ENCODE peak calls at places on chromosome 11, in ten cellular contexts. K is right atrium auricular region, P is fibroblast of the aortic adventitia, D is fibroblast of mammary gland, V is tibial artery, F is psoas muscle, N is AG10803, R is GM06990, X is activated B cell treated with CpG ODN at 0.5 μM for 24 hours, Q is WTC11. G is an unnamed sample.

GRCh38 chr11:34798985-34799384 is 117.2 kb downstream of the APIP start:
- DNase-seq in R (no peak), D (no peak), Q (no peak), V (no peak), X (no peak), P (no peak), F (no peak), N (no peak), K (no peak), G (no peak)

GRCh38 chr11:93236741-93237675 is 39.2 kb upstream of the SLC36A4 start:
- DNase-seq in Q (no peak), F (no peak), D (peak), X (no peak), V (no peak), R (no peak), K (no peak), P (peak), N (peak), G (no peak)

GRCh38 chr11:45921561-45922424 is 663 bp upstream of the LARGE2 start:
- DNase-seq in P (no peak), X (peak), V (peak), R (no peak), Q (peak), K (no peak), D (no peak), N (no peak), F (peak), G (peak)

GRCh38 chr11:131544591-131544990 is 174.2 kb downstream of the NTM start:
- DNase-seq in K (no peak), P (no peak), Q (peak), F (no peak), R (no peak), N (no peak), D (no peak), V (no peak), X (no peak), G (no peak)

GRCh38 chr11:34416746-34417145 is 22.0 kb upstream of the CAT start:
- DNase-seq in Q (no peak), F (no peak), D (peak), V (no peak), N (peak), R (no peak), P (peak), X (no peak), K (no peak), G (no peak)

GRCh38 chr11:16613401-16614381 is 124.8 kb upstream of the C11orf58 start:
- DNase-seq in F (peak), N (peak), V (peak), K (peak), D (peak), R (peak), Q (peak), P (peak), X (peak), G (peak)

GRCh38 chr11:10390375-10390774 is 64.7 kb upstream of the AMPD3 start:
- DNase-seq in D (peak), R (no peak), N (no peak), F (no peak), X (no peak), P (peak), Q (no peak), K (peak), V (no peak), G (no peak)

GRCh38 chr11:28529540-28530410 is 421.6 kb downstream of the METTL15 start:
- DNase-seq in X (no peak), N (peak), D (peak), K (no peak), R (peak), F (no peak), V (no peak), P (peak), Q (no peak), G (no peak)

GRCh38 chr11:29261831-29262230 is 755.0 kb downstream of the KCNA4 start:
- DNase-seq in P (no peak), D (no peak), N (no peak), Q (no peak), V (no peak), R (no peak), F (no peak), X (no peak), K (no peak), G (no peak)

GRCh38 chr11:21007297-21007696 is 337.9 kb downstream of the NELL1 start:
- DNase-seq in Q (peak), N (no peak), V (no peak), F (no peak), P (no peak), D (no peak), X (no peak), R (no peak), K (no peak), G (no peak)

GRCh38 chr11:68271023-68271780 is 571 bp downstream of the C11orf24 start:
- DNase-seq in V (no peak), X (peak), N (peak), P (peak), F (peak), R (peak), K (peak), D (peak), Q (peak), G (peak)

GRCh38 chr11:39435641-39436040 is 2023.8 kb downstream of the LRRC4C start:
- DNase-seq in K (no peak), X (no peak), D (no peak), F (no peak), N (no peak), Q (no peak), R (no peak), P (no peak), V (no peak), G (no peak)

GRCh38 chr11:113034591-113034990 is 73.4 kb downstream of the NCAM1 start:
- DNase-seq in V (no peak), X (no peak), P (no peak), K (no peak), N (peak), R (no peak), F (no peak), D (no peak), Q (no peak), G (no peak)

GRCh38 chr11:57566035-57566504 is 1.4 kb downstream of the UBE2L6 start:
- DNase-seq in X (no peak), P (peak), R (peak), V (no peak), K (peak), F (no peak), Q (no peak), N (peak), D (peak), G (no peak)

GRCh38 chr11:87255589-87255988 is 217.9 kb downstream of the TMEM135 start:
- DNase-seq in N (no peak), F (no peak), D (no peak), K (no peak), X (no peak), Q (no peak), R (no peak), V (no peak), P (no peak), G (no peak)

GRCh38 chr11:123493393-123494063 is 63.5 kb downstream of the GRAMD1B start:
- DNase-seq in X (no peak), V (no peak), D (no peak), F (no peak), R (no peak), P (no peak), N (no peak), K (no peak), Q (no peak), G (no peak)

GRCh38 chr11:12706531-12707499 is 32.6 kb downstream of the TEAD1 start:
- DNase-seq in X (no peak), D (peak), Q (no peak), N (no peak), F (no peak), V (no peak), P (no peak), K (no peak), R (no peak), G (no peak)

GRCh38 chr11:69497221-69497787 is 15.8 kb downstream of the LINC01488 start:
- DNase-seq in K (peak), V (peak), N (peak), X (no peak), D (peak), F (peak), P (peak), Q (no peak), R (no peak), G (peak)

GRCh38 chr11:130404727-130405126 is 23.7 kb downstream of the ADAMTS8 start:
- DNase-seq in R (no peak), X (no peak), F (no peak), K (no peak), N (no peak), P (no peak), Q (no peak), D (peak), V (no peak), G (no peak)

GRCh38 chr11:1510928-1511327 is 24.3 kb upstream of the MOB2 start:
- DNase-seq in R (no peak), F (no peak), D (no peak), V (no peak), N (no peak), P (no peak), K (no peak), X (no peak), Q (no peak), G (no peak)

GRCh38 chr11:119062779-119063178 is 4.8 kb upstream of the VPS11 start:
- DNase-seq in Q (no peak), X (no peak), D (peak), K (peak), N (peak), P (peak), V (peak), R (no peak), F (peak), G (no peak)

GRCh38 chr11:112655386-112655785 is 305.8 kb upstream of the NCAM1 start:
- DNase-seq in Q (no peak), V (peak), N (peak), R (no peak), D (peak), X (no peak), K (peak), P (peak), F (peak), G (no peak)

GRCh38 chr11:128302425-128303186 is 284.8 kb downstream of the ETS1 start:
- DNase-seq in V (no peak), N (no peak), P (no peak), R (peak), Q (no peak), X (no peak), D (no peak), F (no peak), K (no peak), G (no peak)

GRCh38 chr11:35260342-35260985 is 121.5 kb downstream of the CD44 start:
- DNase-seq in K (no peak), N (peak), R (no peak), Q (no peak), V (no peak), F (no peak), P (peak), D (peak), X (no peak), G (no peak)

GRCh38 chr11:48093323-48093722 is 113.0 kb downstream of the PTPRJ start:
- DNase-seq in N (no peak), D (peak), K (no peak), F (no peak), R (no peak), P (no peak), X (no peak), Q (no peak), V (no peak), G (no peak)

GRCh38 chr11:132886335-132886734 is 646.0 kb downstream of the OPCML start:
- DNase-seq in D (no peak), Q (no peak), P (no peak), R (no peak), F (no peak), N (peak), K (no peak), V (no peak), X (no peak), G (no peak)

GRCh38 chr11:11284481-11284880 is 68.6 kb downstream of the CSNK2A3 start:
- DNase-seq in D (no peak), N (no peak), V (no peak), P (no peak), X (no peak), K (no peak), F (no peak), Q (no peak), R (no peak), G (no peak)

GRCh38 chr11:110162216-110162615 is 69.0 kb downstream of the ZC3H12C start:
- DNase-seq in D (no peak), P (no peak), F (no peak), R (no peak), Q (no peak), N (peak), K (no peak), X (no peak), V (no peak), G (no peak)

GRCh38 chr11:59102259-59102765 is 4.7 kb upstream of the FAM111B start:
- DNase-seq in N (peak), V (peak), X (peak), F (peak), P (peak), K (no peak), R (peak), Q (peak), D (peak), G (peak)

DNA sequence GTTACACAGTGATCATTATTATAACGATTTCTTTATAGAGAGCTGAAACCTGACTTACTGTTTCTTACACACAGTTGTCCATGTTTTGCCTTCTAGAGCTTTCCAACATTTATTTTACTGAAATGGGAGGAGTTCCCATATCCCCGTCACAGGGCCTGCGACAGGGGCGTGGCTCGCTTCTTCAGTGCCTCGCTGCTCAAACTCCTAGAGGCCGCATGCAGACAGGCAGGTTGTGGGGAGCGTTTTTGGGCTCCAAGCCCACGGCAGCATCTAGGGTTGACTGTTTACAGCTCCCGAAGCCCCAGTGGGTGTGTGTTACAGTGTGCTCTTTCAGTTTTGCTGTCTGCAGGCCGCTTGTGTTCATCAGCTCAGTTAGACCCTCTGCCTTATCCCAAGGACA is 12.7 kb upstream of the AMOTL1 start:
- DNase-seq in F (no peak), K (no peak), V (no peak), N (no peak), X (no peak), D (no peak), Q (peak), R (no peak), P (no peak), G (no peak)
- TF ChIP-seq CTCF in F (no peak), K (no peak), V (no peak), N (no peak), X (no peak), D (no peak), Q (no peak), R (no peak), P (no peak), G (no peak)

DNA sequence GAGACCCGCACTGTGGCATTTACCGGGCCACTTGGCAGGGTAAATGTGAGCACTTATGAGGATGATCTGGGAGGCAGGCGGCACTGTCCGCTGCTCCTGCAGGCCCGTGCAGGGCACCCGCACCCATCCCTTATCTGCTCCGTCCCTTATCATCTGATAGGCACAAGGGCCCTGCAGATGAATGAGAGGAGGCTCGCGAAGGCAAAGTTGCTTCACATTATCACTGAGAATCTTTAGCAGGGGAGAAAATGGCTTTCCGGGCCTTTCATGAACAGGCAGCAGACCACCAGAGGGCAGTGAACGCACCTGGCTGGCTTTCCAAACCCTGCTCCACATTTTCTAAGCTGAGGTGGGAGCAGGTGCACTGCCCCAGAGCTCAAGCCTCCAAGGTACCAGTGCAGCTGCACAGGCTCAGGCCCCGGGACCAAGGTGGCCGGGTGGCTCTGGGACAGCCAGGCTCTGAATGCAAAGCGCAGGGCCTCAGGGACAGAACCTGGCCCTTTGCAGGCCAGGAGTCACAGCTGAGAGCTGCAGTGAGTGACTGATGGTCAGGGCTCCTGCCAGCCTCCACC is 165.6 kb downstream of the SHANK2 start:
- DNase-seq in K (no peak), N (peak), Q (peak), V (no peak), F (no peak), P (peak), D (peak), R (no peak), X (no peak), G (peak)
- TF ChIP-seq CTCF in K (peak), N (peak), Q (no peak), V (peak), F (peak), P (peak), D (peak), R (peak), X (no peak), G (peak)

DNA sequence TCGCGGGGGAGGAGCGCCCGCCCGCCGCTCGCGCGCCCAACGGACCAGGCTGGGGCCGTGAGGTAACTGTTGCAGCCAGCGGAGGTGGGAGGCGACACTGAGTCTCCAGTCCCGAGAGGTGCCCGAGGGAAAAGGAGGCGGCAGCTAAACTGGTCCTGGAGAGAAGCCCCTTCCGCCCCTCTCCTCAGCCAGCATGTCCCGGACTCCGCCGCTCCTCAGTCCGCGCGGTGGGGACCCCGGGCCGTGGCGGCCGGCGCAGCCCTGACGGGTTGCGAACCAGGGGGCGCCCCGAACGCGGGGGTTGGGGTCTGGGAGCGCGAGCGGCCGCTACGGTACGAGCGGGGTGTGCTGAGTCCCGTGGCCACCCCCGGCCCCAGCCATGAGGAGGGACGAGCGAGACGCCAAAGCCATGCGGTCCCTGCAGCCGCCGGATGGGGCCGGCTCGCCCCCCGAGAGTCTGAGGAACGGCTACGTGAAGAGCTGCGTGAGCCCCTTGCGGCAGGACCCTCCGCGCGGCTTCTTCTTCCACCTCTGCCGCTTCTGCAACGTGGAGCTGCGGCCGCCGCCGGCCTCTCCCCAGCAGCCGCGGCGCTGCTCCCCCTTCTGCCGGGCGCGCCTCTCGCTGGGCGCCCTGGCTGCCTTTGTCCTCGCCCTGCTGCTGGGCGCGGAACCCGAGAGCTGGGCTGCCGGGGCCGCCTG is at the start of gene PDE3B:
- DNase-seq in P (peak), V (peak), D (peak), X (peak), F (peak), Q (peak), N (peak), K (peak), R (peak), G (peak)
- TF ChIP-seq CTCF in P (no peak), V (no peak), D (no peak), X (no peak), F (no peak), Q (no peak), N (no peak), K (peak), R (no peak), G (peak)

DNA sequence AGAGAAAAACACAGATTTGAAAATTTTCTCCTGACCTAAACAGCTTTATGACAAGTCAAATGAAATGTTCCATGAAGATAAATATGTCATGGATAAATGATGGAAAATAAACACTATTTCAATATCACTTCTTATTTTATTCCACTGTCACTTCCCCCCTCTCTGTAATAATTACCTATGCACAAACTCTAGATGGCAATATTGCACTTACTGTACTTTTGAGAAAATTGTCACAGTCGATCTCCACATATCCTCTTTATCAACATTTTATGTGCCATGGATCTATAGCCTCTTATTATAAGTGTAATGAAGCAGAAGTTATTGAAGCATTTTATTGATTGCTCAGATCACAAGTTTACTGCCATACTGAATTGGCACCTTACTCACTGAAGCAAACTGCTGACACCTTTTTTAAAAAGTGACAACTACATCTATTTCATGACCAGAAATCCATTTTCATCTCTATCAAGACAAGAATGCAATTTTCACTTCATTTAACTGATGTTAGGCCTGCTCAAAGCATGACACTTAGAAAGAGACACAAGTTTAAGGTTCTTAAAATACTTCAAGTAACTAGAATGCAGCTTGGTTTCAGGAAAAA is 133.4 kb downstream of the DCDC1 start:
- DNase-seq in X (no peak), D (peak), K (no peak), N (no peak), V (no peak), F (no peak), Q (no peak), R (no peak), P (peak), G (no peak)
- TF ChIP-seq CTCF in X (no peak), D (peak), K (peak), N (peak), V (no peak), F (peak), Q (no peak), R (peak), P (peak), G (no peak)

GRCh38 chr11:2825261-2825885 is 60.2 kb downstream of the CDKN1C start:
- DNase-seq in P (peak), Q (no peak), F (peak), D (peak), R (no peak), V (peak), N (peak), X (no peak), K (peak), G (no peak)
- TF ChIP-seq CTCF in P (peak), Q (no peak), F (no peak), D (peak), R (no peak), V (no peak), N (peak), X (no peak), K (peak), G (no peak)

DNA sequence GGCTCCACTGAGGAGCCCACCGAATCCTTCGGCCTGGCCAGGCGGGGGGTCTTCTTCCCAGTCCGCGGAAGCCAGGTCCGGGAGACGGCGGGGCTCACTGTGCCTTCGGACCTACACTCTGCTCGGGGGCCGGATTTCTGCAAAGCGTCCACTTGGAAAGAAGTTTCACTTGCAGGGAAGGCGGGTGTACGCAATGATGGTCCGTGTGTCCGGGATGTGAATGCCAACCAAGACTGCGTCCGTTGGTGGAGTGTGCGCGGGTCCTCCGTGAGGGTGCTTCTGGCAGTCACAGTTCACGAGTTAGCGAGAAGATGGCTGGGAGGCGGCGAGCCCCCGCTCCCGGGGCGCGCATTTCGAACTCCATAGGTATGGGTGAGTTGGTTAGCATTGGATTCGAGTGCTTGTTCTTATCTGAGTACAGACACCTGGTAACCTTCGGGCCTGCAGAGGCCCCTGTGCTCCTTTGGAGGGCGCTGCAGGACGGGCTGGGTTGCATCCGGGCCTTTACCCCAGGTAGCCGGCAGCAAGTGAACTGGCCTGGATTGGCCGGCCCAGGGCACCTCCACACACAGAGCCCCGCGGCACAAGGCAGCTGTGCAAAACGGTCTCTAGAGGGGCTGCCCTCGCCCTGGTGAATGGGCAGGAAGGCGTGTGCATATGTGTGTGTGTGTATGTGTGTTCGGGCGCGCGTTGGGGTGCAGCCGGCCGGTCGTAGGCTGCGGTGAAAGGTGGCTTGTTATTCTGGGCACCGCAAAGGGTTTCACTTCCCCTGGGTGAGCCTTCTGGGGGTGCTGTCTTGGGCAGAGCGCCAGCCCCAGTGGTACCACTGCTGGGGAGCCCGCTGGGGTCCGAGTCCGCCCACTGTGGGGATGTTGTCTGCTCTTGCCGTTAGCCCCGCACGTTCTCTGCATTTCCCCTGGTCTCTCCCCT is 13.3 kb upstream of the CYP2R1 start:
- DNase-seq in F (peak), R (peak), Q (peak), K (peak), P (peak), D (peak), N (peak), V (peak), X (peak), G (no peak)
- TF ChIP-seq CTCF in F (no peak), R (peak), Q (peak), K (peak), P (peak), D (peak), N (peak), V (no peak), X (no peak), G (no peak)